ENCODE peak calls at places on chromosomes 4 and X, in eight cellular contexts. L, R, V, W, F, U, Z and O are unnamed samples.

GRCh38 chr4:182855312-182855711 is 61.9 kb downstream of the DCTD start:
- DNase-seq in L (no peak), W (no peak), F (no peak), Z (no peak), U (no peak), V (no peak), R (no peak), O (no peak)

GRCh38 chr4:165368114-165368513 is 10.7 kb upstream of the CPE start:
- DNase-seq in F (no peak), U (no peak), R (no peak), Z (no peak), W (no peak), V (no peak), L (no peak), O (no peak)

GRCh38 chr4:139858436-139859225 is 193.0 kb downstream of the MGST2 start:
- DNase-seq in F (no peak), Z (no peak), L (no peak), W (no peak), R (no peak), U (no peak), V (no peak), O (no peak)

GRCh38 chrX:132594129-132594528 is 105.3 kb upstream of the MBNL3 start:
- DNase-seq in V (no peak), Z (no peak), W (no peak), F (peak; percentile 51), L (no peak), R (no peak), U (no peak), O (no peak)

GRCh38 chr4:41538887-41539498 is 1.0 kb downstream of the LIMCH1 start:
- DNase-seq in F (peak; percentile 37), Z (no peak), R (peak; percentile 43), V (no peak), L (no peak), W (no peak), U (no peak), O (no peak)

GRCh38 chr4:164509951-164510350 is 244.0 kb upstream of the SMIM31 start:
- DNase-seq in V (no peak), U (no peak), Z (no peak), L (no peak), R (no peak), F (no peak), W (no peak), O (no peak)

GRCh38 chr4:165502919-165503907 is 124.4 kb downstream of the CPE start:
- DNase-seq in V (no peak), Z (no peak), F (peak; percentile 28), U (no peak), W (no peak), L (no peak), R (no peak), O (no peak)

GRCh38 chr4:136818811-136819210 is 713.5 kb downstream of the PCDH18 start:
- DNase-seq in Z (no peak), W (no peak), F (no peak), U (no peak), V (no peak), L (no peak), R (no peak), O (no peak)

GRCh38 chr4:107734120-107734519 is 14.1 kb upstream of the PAPSS1 start:
- DNase-seq in Z (no peak), F (peak; percentile 40), V (peak; percentile 57), U (no peak), R (no peak), W (no peak), L (no peak), O (no peak)

GRCh38 chrX:53128097-53128749 is 34.3 kb downstream of the KANTR start:
- DNase-seq in L (no peak), V (no peak), W (no peak), U (no peak), F (peak; percentile 49), R (no peak), Z (no peak), O (no peak)

GRCh38 chrX:257681-258289 is 23.4 kb upstream of the PLCXD1 start:
- DNase-seq in R (no peak), U (no peak), Z (no peak), V (no peak), F (no peak), W (peak; percentile 72), L (peak; percentile 36), O (no peak)

GRCh38 chrX:10169180-10169579 is 12.4 kb downstream of the CLCN4 start:
- DNase-seq in R (no peak), L (no peak), Z (no peak), W (no peak), V (no peak), F (no peak), U (no peak), O (no peak)

GRCh38 chrX:637660-638481 is 7.3 kb downstream of the SHOX start:
- DNase-seq in R (no peak), V (no peak), L (no peak), F (no peak), Z (no peak), W (no peak), U (no peak), O (no peak)

GRCh38 chrX:71282514-71283408 is 674 bp upstream of the NONO start:
- DNase-seq in R (no peak), U (peak; percentile 15), L (no peak), V (no peak), Z (no peak), W (no peak), F (peak; percentile 73), O (peak; percentile 37)

GRCh38 chrX:147699061-147699460 is 212.7 kb upstream of the FMR1 start:
- DNase-seq in R (no peak), U (no peak), L (no peak), F (no peak), Z (no peak), V (no peak), W (no peak), O (no peak)
- H3K27me3 ChIP-seq in R (no peaks in the 10 kb centered on the region), U (no peaks in the 10 kb centered on the region), L (no peaks in the 10 kb centered on the region), F (no peaks in the 10 kb centered on the region), Z (no peaks in the 10 kb centered on the region), V (no peaks in the 10 kb centered on the region), W (no peaks in the 10 kb centered on the region), O (no peaks in the 10 kb centered on the region)

GRCh38 chr4:147756417-147756816 is 24.5 kb downstream of the ARHGAP10 start:
- DNase-seq in Z (no peak), U (no peak), V (no peak), F (no peak), W (no peak), R (no peak), L (no peak), O (no peak)
- H3K4me1 ChIP-seq in Z (no peaks in the 10 kb centered on the region), U (peaks cover 24% of the 10 kb centered on the region), V (peaks cover 13% of the 10 kb centered on the region), F (peaks cover 40% of the 10 kb centered on the region), W (peaks cover 10% of the 10 kb centered on the region), R (peaks cover 8% of the 10 kb centered on the region), L (peaks cover 14% of the 10 kb centered on the region), O (no peaks in the 10 kb centered on the region)

GRCh38 chr4:152937535-152938236 is 1.6 kb downstream of the FHDC1 start:
- DNase-seq in L (peak; percentile 63), Z (peak; percentile 20), R (peak; percentile 58), W (no peak), F (peak; percentile 68), U (peak; percentile 50), V (peak; percentile 37), O (no peak)

GRCh38 chr4:152936446-152937279 is 540 bp downstream of the FHDC1 start:
- DNase-seq in L (peak; percentile 59), V (peak; percentile 39), R (peak; percentile 73), F (peak; percentile 62), W (peak; percentile 84), U (peak; percentile 23), Z (peak; percentile 13), O (no peak)

GRCh38 chr4:152938237-152938969 is 2.3 kb downstream of the FHDC1 start:
- DNase-seq in V (no peak), U (peak; percentile 24), W (no peak), L (no peak), R (peak; percentile 44), F (peak; percentile 46), Z (no peak), O (no peak)

GRCh38 chr4:152935661-152936445 is at the start of gene FHDC1:
- DNase-seq in L (peak; percentile 90), F (peak; percentile 39), R (peak; percentile 66), W (no peak), V (peak; percentile 69), Z (no peak), U (peak; percentile 29), O (no peak)

DNA sequence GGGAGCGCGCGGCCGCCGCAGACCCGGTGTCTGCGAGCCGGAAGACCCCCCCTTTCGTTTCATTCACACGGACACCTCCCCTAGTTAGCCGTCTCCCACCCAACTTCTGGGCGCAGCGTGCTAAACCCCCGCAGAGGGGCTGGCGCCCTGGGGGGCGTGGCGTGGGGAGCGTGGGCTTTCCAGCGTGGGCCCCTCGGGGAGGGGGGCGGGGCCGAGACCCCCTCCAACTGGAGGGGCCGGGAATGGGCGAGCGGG is 1.1 kb downstream of the FHDC1 start:
- DNase-seq in L (no peak), F (no peak), W (no peak), U (no peak), Z (no peak), V (no peak), R (peak; percentile 38), O (no peak)
- H3K27me3 ChIP-seq in L (peaks cover 40% of the 10 kb centered on the region), F (peaks cover 8% of the 10 kb centered on the region), W (peaks cover 10% of the 10 kb centered on the region), U (no peaks in the 10 kb centered on the region), Z (peaks cover 55% of the 10 kb centered on the region), V (peaks cover 99% of the 10 kb centered on the region), R (no peaks in the 10 kb centered on the region), O (peaks cover 19% of the 10 kb centered on the region)

GRCh38 chrX:2708016-2708415 is 16.9 kb downstream of the CD99 start:
- DNase-seq in W (no peak), Z (peak; percentile 40), U (no peak), L (no peak), R (no peak), V (no peak), F (peak; percentile 39), O (no peak)
- H3K4me1 ChIP-seq in W (peaks cover 85% of the 10 kb centered on the region), Z (peaks cover 100% of the 10 kb centered on the region), U (peaks cover 72% of the 10 kb centered on the region), L (peaks cover 76% of the 10 kb centered on the region), R (peaks cover 54% of the 10 kb centered on the region), V (peaks cover 42% of the 10 kb centered on the region), F (peaks cover 62% of the 10 kb centered on the region), O (peaks cover 67% of the 10 kb centered on the region)

GRCh38 chr4:186904104-186904503 is 180.4 kb upstream of the FAT1 start:
- DNase-seq in R (no peak), W (no peak), Z (no peak), L (no peak), U (no peak), F (peak; percentile 90), V (no peak), O (no peak)
- H3K27me3 ChIP-seq in R (no peaks in the 10 kb centered on the region), W (no peaks in the 10 kb centered on the region), Z (no peaks in the 10 kb centered on the region), L (no peaks in the 10 kb centered on the region), U (no peaks in the 10 kb centered on the region), F (no peaks in the 10 kb centered on the region), V (no peaks in the 10 kb centered on the region), O (no peaks in the 10 kb centered on the region)

GRCh38 chr4:180999217-180999616 is 1244.0 kb upstream of the TENM3 start:
- DNase-seq in U (no peak), W (no peak), F (no peak), R (no peak), V (no peak), L (no peak), Z (no peak), O (no peak)
- H3K4me1 ChIP-seq in U (no peaks in the 10 kb centered on the region), W (no peaks in the 10 kb centered on the region), F (peaks cover 4% of the 10 kb centered on the region), R (no peaks in the 10 kb centered on the region), V (no peaks in the 10 kb centered on the region), L (no peaks in the 10 kb centered on the region), Z (no peaks in the 10 kb centered on the region), O (no peaks in the 10 kb centered on the region)